ENCODE peak calls at places on chromosomes 4 and X, in seven cellular contexts. N is transverse colon, O is GM12891, D is endothelial cell of umbilical vein, T is spleen, U is HepG2, Y is prostate gland. R is an unnamed sample.
A peak's percentile ranks its signal among the peaks of the same experiment; 100 is the strongest.

GRCh38 chr4:39446842-39447573 is 11.7 kb downstream of the RPL9 start:
- DNase-seq in N (peak; percentile 81), O (peak; percentile 56), D (peak; percentile 69), T (peak; percentile 92), U (no peak), Y (peak; percentile 56), R (no peak)

GRCh38 chrX:72131317-72132294 is at the start of gene RTL5:
- DNase-seq in N (peak; percentile 81), O (peak; percentile 42), D (peak; percentile 73), T (peak; percentile 89), U (peak; percentile 1), Y (peak; percentile 78), R (no peak)

GRCh38 chr4:48109413-48110263 is 24.4 kb downstream of the TXK start:
- DNase-seq in N (no peak), O (peak; percentile 22), D (peak; percentile 66), T (no peak), U (peak; percentile 62), Y (peak; percentile 27), R (no peak)

GRCh38 chr4:95510877-95511276 is 37.9 kb downstream of the UNC5C start:
- DNase-seq in N (no peak), O (no peak), D (no peak), T (no peak), U (no peak), Y (no peak), R (no peak)

GRCh38 chrX:18354369-18355329 is at the start of gene SCML2:
- DNase-seq in N (peak; percentile 41), O (no peak), D (peak; percentile 26), T (peak; percentile 79), U (peak; percentile 5), Y (peak; percentile 7), R (no peak)

GRCh38 chr4:156538651-156539285 is 432.8 kb downstream of the PDGFC start:
- DNase-seq in N (no peak), O (no peak), D (no peak), T (no peak), U (no peak), Y (no peak), R (no peak)

GRCh38 chr4:168830777-168831512 is 179.1 kb downstream of the CBR4 start:
- DNase-seq in N (no peak), O (no peak), D (no peak), T (no peak), U (no peak), Y (no peak), R (no peak)

GRCh38 chr4:185213829-185214228 is 4.4 kb downstream of the SNX25 start:
- DNase-seq in N (no peak), O (peak; percentile 39), D (no peak), T (no peak), U (no peak), Y (no peak), R (no peak)

GRCh38 chr4:146333187-146333894 is 119.0 kb downstream of the REELD1 start:
- DNase-seq in N (peak; percentile 10), O (no peak), D (no peak), T (no peak), U (peak; percentile 7), Y (peak; percentile 16), R (no peak)

GRCh38 chrX:99603076-99603814 is 806.8 kb downstream of the PCDH19 start:
- DNase-seq in N (no peak), O (no peak), D (no peak), T (no peak), U (no peak), Y (no peak), R (no peak)

GRCh38 chr4:30258949-30259348 is 461.2 kb upstream of the PCDH7 start:
- DNase-seq in N (no peak), O (no peak), D (no peak), T (no peak), U (no peak), Y (no peak), R (no peak)

GRCh38 chr4:150743564-150744342 is 161.8 kb downstream of the MAB21L2 start:
- DNase-seq in N (no peak), O (no peak), D (no peak), T (no peak), U (no peak), Y (no peak), R (no peak)

GRCh38 chr4:184649971-184650855 is 675 bp downstream of the PRIMPOL start:
- DNase-seq in N (peak; percentile 33), O (no peak), D (peak; percentile 71), T (no peak), U (peak; percentile 17), Y (peak; percentile 17), R (no peak)

GRCh38 chr4:26858947-26859401 is 1.7 kb upstream of the STIM2 start:
- DNase-seq in N (no peak), O (no peak), D (no peak), T (no peak), U (no peak), Y (no peak), R (no peak)

GRCh38 chrX:154023276-154024000 is 3.7 kb upstream of the IRAK1 start:
- DNase-seq in N (no peak), O (no peak), D (no peak), T (no peak), U (no peak), Y (no peak), R (no peak)

GRCh38 chr4:138263438-138263837 is 21.3 kb upstream of the SLC7A11 start:
- DNase-seq in N (no peak), O (no peak), D (no peak), T (no peak), U (no peak), Y (no peak), R (no peak)

GRCh38 chr4:42320822-42321388 is 76.4 kb upstream of the SHISA3 start:
- DNase-seq in N (no peak), O (no peak), D (no peak), T (no peak), U (no peak), Y (no peak), R (no peak)

GRCh38 chr4:128958194-128958593 is 135.1 kb downstream of the SCLT1 start:
- DNase-seq in N (no peak), O (no peak), D (no peak), T (no peak), U (peak; percentile 83), Y (no peak), R (no peak)

GRCh38 chr4:77578145-77578544 is 27.5 kb upstream of the CXCL13 start:
- DNase-seq in N (no peak), O (no peak), D (no peak), T (no peak), U (no peak), Y (no peak), R (no peak)

GRCh38 chrX:42028113-42028512 is 104.8 kb upstream of the CASK start:
- DNase-seq in N (no peak), O (no peak), D (no peak), T (no peak), U (peak; percentile 18), Y (no peak), R (no peak)

GRCh38 chr4:52250124-52250523 is 199.0 kb downstream of the SPATA18 start:
- DNase-seq in N (no peak), O (no peak), D (no peak), T (no peak), U (no peak), Y (no peak), R (peak; percentile 12)

GRCh38 chrX:111216293-111216801 is 53.9 kb downstream of the CAPN6 start:
- DNase-seq in N (no peak), O (no peak), D (no peak), T (no peak), U (no peak), Y (no peak), R (no peak)
- TF ChIP-seq POLR2AphosphoS5 in N (no peak), O (no peak), D (no peak), T (no peak), U (no peak), Y (no peak), R (no peak)

GRCh38 chr4:176241703-176242102 is 27.3 kb downstream of the ASB5 start:
- DNase-seq in N (no peak), O (no peak), D (no peak), T (no peak), U (no peak), Y (no peak), R (no peak)

GRCh38 chr4:176238819-176239218 is 30.2 kb downstream of the ASB5 start:
- DNase-seq in N (no peak), O (no peak), D (peak; percentile 37), T (no peak), U (no peak), Y (no peak), R (no peak)

GRCh38 chr4:176238157-176238608 is 30.8 kb downstream of the ASB5 start:
- DNase-seq in N (no peak), O (no peak), D (peak; percentile 87), T (no peak), U (no peak), Y (peak; percentile 41), R (no peak)

GRCh38 chr4:176242764-176243347 is 26.2 kb downstream of the ASB5 start:
- DNase-seq in N (no peak), O (no peak), D (no peak), T (no peak), U (no peak), Y (no peak), R (no peak)

GRCh38 chr4:176236909-176237308 is 32.1 kb downstream of the ASB5 start:
- DNase-seq in N (no peak), O (no peak), D (peak; percentile 15), T (no peak), U (no peak), Y (no peak), R (no peak)
- TF ChIP-seq POLR2AphosphoS5 in N (no peak), O (no peak), D (no peak), T (no peak), U (no peak), Y (no peak), R (no peak)

GRCh38 chr4:113645771-113646455 is 115.6 kb downstream of the CAMK2D start:
- DNase-seq in N (peak; percentile 61), O (no peak), D (peak; percentile 89), T (no peak), U (peak; percentile 81), Y (peak; percentile 66), R (no peak)
- TF ChIP-seq POLR2AphosphoS5 in N (no peak), O (no peak), D (no peak), T (no peak), U (no peak), Y (peak; percentile 79), R (no peak)

GRCh38 chrX:15301924-15302323 is 13.5 kb downstream of the ASB11 start:
- DNase-seq in N (peak; percentile 35), O (no peak), D (no peak), T (no peak), U (no peak), Y (no peak), R (no peak)

GRCh38 chrX:15299945-15300851 is 15.2 kb downstream of the ASB11 start:
- DNase-seq in N (no peak), O (no peak), D (peak; percentile 53), T (no peak), U (peak; percentile 7), Y (no peak), R (no peak)

GRCh38 chrX:15293471-15293870 is 22.0 kb downstream of the ASB11 start:
- DNase-seq in N (no peak), O (no peak), D (no peak), T (no peak), U (no peak), Y (no peak), R (no peak)

GRCh38 chrX:15298201-15298600 is 17.2 kb downstream of the ASB11 start:
- DNase-seq in N (no peak), O (no peak), D (peak; percentile 70), T (no peak), U (no peak), Y (no peak), R (peak; percentile 24)

DNA sequence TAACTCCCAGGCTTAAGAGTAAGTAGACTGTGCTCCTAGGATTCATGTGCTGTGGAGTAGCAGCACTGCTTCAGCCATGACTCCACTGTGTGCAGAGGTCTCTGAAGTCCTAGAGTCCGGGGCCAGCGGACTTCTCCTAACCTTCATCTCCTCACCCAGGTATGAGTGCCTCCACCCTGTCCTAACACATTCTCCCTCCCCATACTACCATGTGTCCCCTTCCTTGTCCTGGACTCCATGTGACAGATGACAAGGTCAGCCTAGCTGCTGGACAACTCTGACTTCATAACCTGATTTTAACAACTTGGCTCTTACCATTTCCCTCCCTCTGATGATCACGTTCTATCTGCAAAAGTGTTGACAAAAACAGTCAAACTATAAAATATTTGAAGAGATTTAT is 16.7 kb downstream of the ASB11 start:
- DNase-seq in N (no peak), O (no peak), D (no peak), T (no peak), U (no peak), Y (no peak), R (no peak)
- TF ChIP-seq POLR2AphosphoS5 in N (no peak), O (no peak), D (no peak), T (no peak), U (no peak), Y (no peak), R (no peak)

R was measured in SK-N-MC.